ENCODE peak calls at places on chromosomes 1 and 21, in ten cellular contexts. One of them, this sample, is unnamed.

GRCh38 chr1:65734976-65735375 is 57.7 kb upstream of the PDE4B start:
- DNase-seq in GM23338: no peak
- DNase-seq in RWPE2: no peak
- DNase-seq in adrenal gland: no peak
- DNase-seq in psoas muscle: no peak
- DNase-seq in uterus: no peak
- DNase-seq in fibroblast of lung: no peak
- DNase-seq in Panc1: no peak
- DNase-seq in sigmoid colon: no peak
- DNase-seq in hepatocyte: no peak
- DNase-seq in this sample: no peak

GRCh38 chr1:16115468-16116363 is 40.2 kb downstream of the EPHA2 start:
- DNase-seq in Panc1: no peak
- DNase-seq in GM23338: peak; percentile 84
- DNase-seq in adrenal gland: peak; percentile 35
- DNase-seq in uterus: no peak
- DNase-seq in RWPE2: peak; percentile 46
- DNase-seq in sigmoid colon: no peak
- DNase-seq in hepatocyte: no peak
- DNase-seq in fibroblast of lung: no peak
- DNase-seq in psoas muscle: no peak
- DNase-seq in this sample: no peak

GRCh38 chr1:157739229-157739901 is 37.6 kb downstream of the FCRL2 start:
- DNase-seq in RWPE2: no peak
- DNase-seq in psoas muscle: no peak
- DNase-seq in sigmoid colon: no peak
- DNase-seq in GM23338: peak; percentile 21
- DNase-seq in fibroblast of lung: no peak
- DNase-seq in adrenal gland: no peak
- DNase-seq in uterus: no peak
- DNase-seq in hepatocyte: no peak
- DNase-seq in Panc1: no peak
- DNase-seq in this sample: no peak

GRCh38 chr21:41045534-41046268 is 122.3 kb upstream of the BACE2 start:
- DNase-seq in psoas muscle: no peak
- DNase-seq in Panc1: no peak
- DNase-seq in RWPE2: no peak
- DNase-seq in fibroblast of lung: no peak
- DNase-seq in adrenal gland: no peak
- DNase-seq in GM23338: peak; percentile 50
- DNase-seq in sigmoid colon: no peak
- DNase-seq in uterus: no peak
- DNase-seq in hepatocyte: peak; percentile 62
- DNase-seq in this sample: peak; percentile 54

GRCh38 chr21:29196021-29196663 is 65.7 kb downstream of the MAP3K7CL start:
- DNase-seq in psoas muscle: no peak
- DNase-seq in uterus: peak; percentile 46
- DNase-seq in adrenal gland: peak; percentile 81
- DNase-seq in sigmoid colon: peak; percentile 66
- DNase-seq in hepatocyte: peak; percentile 70
- DNase-seq in Panc1: peak; percentile 87
- DNase-seq in fibroblast of lung: peak; percentile 95
- DNase-seq in GM23338: peak; percentile 33
- DNase-seq in RWPE2: peak; percentile 69
- DNase-seq in this sample: peak; percentile 94

GRCh38 chr1:89525169-89525855 is 683 bp downstream of the LRRC8B start:
- DNase-seq in sigmoid colon: peak; percentile 69
- DNase-seq in uterus: peak; percentile 20
- DNase-seq in Panc1: no peak
- DNase-seq in psoas muscle: no peak
- DNase-seq in fibroblast of lung: peak; percentile 25
- DNase-seq in RWPE2: peak; percentile 62
- DNase-seq in hepatocyte: peak; percentile 58
- DNase-seq in GM23338: peak; percentile 73
- DNase-seq in adrenal gland: peak; percentile 32
- DNase-seq in this sample: peak; percentile 23

GRCh38 chr1:241553886-241554592 is 21.9 kb downstream of the KMO start:
- DNase-seq in fibroblast of lung: no peak
- DNase-seq in hepatocyte: no peak
- DNase-seq in adrenal gland: no peak
- DNase-seq in sigmoid colon: no peak
- DNase-seq in uterus: no peak
- DNase-seq in GM23338: no peak
- DNase-seq in RWPE2: no peak
- DNase-seq in psoas muscle: no peak
- DNase-seq in Panc1: no peak
- DNase-seq in this sample: no peak

GRCh38 chr1:109559995-109560394 is 11.6 kb downstream of the GNAI3 start:
- DNase-seq in hepatocyte: no peak
- DNase-seq in psoas muscle: no peak
- DNase-seq in fibroblast of lung: no peak
- DNase-seq in adrenal gland: no peak
- DNase-seq in Panc1: no peak
- DNase-seq in RWPE2: no peak
- DNase-seq in GM23338: no peak
- DNase-seq in uterus: no peak
- DNase-seq in sigmoid colon: no peak
- DNase-seq in this sample: no peak

DNA sequence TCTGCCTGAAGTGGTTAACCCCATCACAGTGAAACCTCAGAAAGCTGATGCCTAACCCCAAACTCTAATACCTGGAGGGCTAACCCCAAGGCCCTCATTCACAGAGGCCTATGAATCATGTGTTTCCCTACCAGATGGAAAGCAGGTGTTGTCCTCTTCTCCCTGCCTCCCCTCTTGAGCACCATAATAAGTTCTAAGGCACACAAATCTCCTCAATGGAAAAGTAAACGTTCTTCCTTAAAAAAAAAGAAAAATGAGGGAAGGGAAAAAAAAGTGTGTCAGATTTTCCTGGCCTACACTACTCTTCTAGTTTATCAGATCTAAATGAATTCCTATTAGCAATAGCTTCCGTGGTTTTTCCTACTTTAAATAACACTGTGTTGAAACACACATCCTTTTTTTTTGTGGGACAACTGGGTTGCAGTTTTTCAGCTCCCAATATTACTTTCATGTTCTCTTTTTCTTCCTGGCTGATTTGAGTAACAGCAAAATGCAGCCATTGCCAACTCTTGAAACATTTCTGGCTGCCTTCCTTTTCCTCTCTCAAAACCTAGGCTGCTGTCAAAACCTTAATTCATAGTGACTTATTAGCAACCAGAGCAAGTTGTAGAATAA is 43.2 kb downstream of the SLC44A3 start:
- DNase-seq in fibroblast of lung: peak; percentile 82
- DNase-seq in uterus: peak; percentile 68
- DNase-seq in RWPE2: no peak
- DNase-seq in adrenal gland: peak; percentile 63
- DNase-seq in psoas muscle: no peak
- DNase-seq in sigmoid colon: no peak
- DNase-seq in Panc1: no peak
- DNase-seq in GM23338: no peak
- DNase-seq in hepatocyte: peak; percentile 48
- DNase-seq in this sample: no peak
- H3K4me1 ChIP-seq in fibroblast of lung: peaks cover 32% of the 10 kb centered on the region
- H3K4me1 ChIP-seq in uterus: peaks cover 13% of the 10 kb centered on the region
- H3K4me1 ChIP-seq in RWPE2: peaks cover 37% of the 10 kb centered on the region
- H3K4me1 ChIP-seq in adrenal gland: peaks cover 46% of the 10 kb centered on the region
- H3K4me1 ChIP-seq in psoas muscle: peaks cover 19% of the 10 kb centered on the region
- H3K4me1 ChIP-seq in sigmoid colon: peaks cover 67% of the 10 kb centered on the region
- H3K4me1 ChIP-seq in Panc1: peaks cover 14% of the 10 kb centered on the region
- H3K4me1 ChIP-seq in GM23338: peaks cover 41% of the 10 kb centered on the region
- H3K4me1 ChIP-seq in hepatocyte: peaks cover 51% of the 10 kb centered on the region
- H3K4me1 ChIP-seq in this sample: peaks cover 43% of the 10 kb centered on the region

GRCh38 chr1:205047764-205048231 is 4.8 kb downstream of the CNTN2 start:
- DNase-seq in GM23338: no peak
- DNase-seq in RWPE2: no peak
- DNase-seq in uterus: no peak
- DNase-seq in hepatocyte: no peak
- DNase-seq in Panc1: no peak
- DNase-seq in psoas muscle: no peak
- DNase-seq in adrenal gland: no peak
- DNase-seq in fibroblast of lung: no peak
- DNase-seq in sigmoid colon: no peak
- DNase-seq in this sample: peak; percentile 30

GRCh38 chr1:205052689-205053088 is 9.7 kb downstream of the CNTN2 start:
- DNase-seq in psoas muscle: no peak
- DNase-seq in hepatocyte: no peak
- DNase-seq in GM23338: no peak
- DNase-seq in sigmoid colon: no peak
- DNase-seq in fibroblast of lung: no peak
- DNase-seq in adrenal gland: no peak
- DNase-seq in Panc1: no peak
- DNase-seq in RWPE2: no peak
- DNase-seq in uterus: no peak
- DNase-seq in this sample: no peak

GRCh38 chr1:205046870-205047269 is 3.9 kb downstream of the CNTN2 start:
- DNase-seq in adrenal gland: no peak
- DNase-seq in GM23338: no peak
- DNase-seq in fibroblast of lung: no peak
- DNase-seq in psoas muscle: no peak
- DNase-seq in Panc1: no peak
- DNase-seq in RWPE2: no peak
- DNase-seq in uterus: no peak
- DNase-seq in hepatocyte: no peak
- DNase-seq in sigmoid colon: no peak
- DNase-seq in this sample: no peak

GRCh38 chr1:205048382-205048781 is 5.4 kb downstream of the CNTN2 start:
- DNase-seq in sigmoid colon: no peak
- DNase-seq in GM23338: no peak
- DNase-seq in uterus: no peak
- DNase-seq in RWPE2: no peak
- DNase-seq in fibroblast of lung: no peak
- DNase-seq in hepatocyte: no peak
- DNase-seq in adrenal gland: no peak
- DNase-seq in psoas muscle: no peak
- DNase-seq in Panc1: no peak
- DNase-seq in this sample: no peak

DNA sequence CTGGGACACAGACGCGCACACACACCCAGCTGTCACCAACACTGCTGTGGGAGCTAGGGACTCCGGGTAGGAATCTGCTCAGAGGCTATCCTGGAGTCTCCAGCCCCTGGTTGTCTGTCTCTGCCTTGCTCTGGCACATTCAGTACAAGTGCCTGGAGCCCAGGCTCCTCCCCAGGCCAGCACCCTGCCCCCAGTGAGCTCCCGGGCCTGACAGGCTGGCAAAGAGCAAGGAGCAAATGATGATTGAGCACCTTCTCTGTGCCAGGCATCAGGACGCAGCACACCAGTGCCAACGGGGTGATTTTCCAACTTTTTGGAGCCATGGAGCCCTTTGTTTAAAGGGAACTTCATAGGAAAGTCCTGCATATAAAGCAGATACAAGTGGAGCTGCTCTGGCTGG is 6.5 kb downstream of the CNTN2 start:
- DNase-seq in adrenal gland: peak; percentile 58
- DNase-seq in psoas muscle: no peak
- DNase-seq in GM23338: no peak
- DNase-seq in RWPE2: no peak
- DNase-seq in sigmoid colon: no peak
- DNase-seq in Panc1: no peak
- DNase-seq in fibroblast of lung: no peak
- DNase-seq in uterus: no peak
- DNase-seq in hepatocyte: no peak
- DNase-seq in this sample: no peak
- H3K27ac ChIP-seq in adrenal gland: no peak overlapping the region
- H3K27ac ChIP-seq in psoas muscle: no peak overlapping the region
- H3K27ac ChIP-seq in GM23338: no peak overlapping the region
- H3K27ac ChIP-seq in RWPE2: no peak overlapping the region
- H3K27ac ChIP-seq in sigmoid colon: no peak overlapping the region
- H3K27ac ChIP-seq in Panc1: no peak overlapping the region
- H3K27ac ChIP-seq in fibroblast of lung: no peak overlapping the region
- H3K27ac ChIP-seq in uterus: no peak overlapping the region
- H3K27ac ChIP-seq in hepatocyte: no peak overlapping the region
- H3K27ac ChIP-seq in this sample: no peak overlapping the region

GRCh38 chr1:42163114-42163513 is 1.4 kb downstream of the GUCA2A start:
- DNase-seq in uterus: no peak
- DNase-seq in hepatocyte: no peak
- DNase-seq in fibroblast of lung: no peak
- DNase-seq in adrenal gland: no peak
- DNase-seq in psoas muscle: no peak
- DNase-seq in Panc1: no peak
- DNase-seq in sigmoid colon: peak; percentile 10
- DNase-seq in RWPE2: no peak
- DNase-seq in GM23338: no peak
- DNase-seq in this sample: no peak

GRCh38 chr1:42164551-42165420 is at the start of gene GUCA2A:
- DNase-seq in Panc1: no peak
- DNase-seq in psoas muscle: no peak
- DNase-seq in RWPE2: no peak
- DNase-seq in adrenal gland: no peak
- DNase-seq in fibroblast of lung: no peak
- DNase-seq in hepatocyte: peak; percentile 40
- DNase-seq in uterus: no peak
- DNase-seq in GM23338: no peak
- DNase-seq in sigmoid colon: peak; percentile 48
- DNase-seq in this sample: no peak

GRCh38 chr1:42165511-42166210 is 1.1 kb upstream of the GUCA2A start:
- DNase-seq in psoas muscle: no peak
- DNase-seq in GM23338: peak; percentile 35
- DNase-seq in uterus: no peak
- DNase-seq in sigmoid colon: peak; percentile 50
- DNase-seq in hepatocyte: peak; percentile 93
- DNase-seq in fibroblast of lung: peak; percentile 30
- DNase-seq in adrenal gland: peak; percentile 59
- DNase-seq in Panc1: no peak
- DNase-seq in RWPE2: peak; percentile 96
- DNase-seq in this sample: peak; percentile 38

GRCh38 chr1:42162181-42162580 is 2.4 kb downstream of the GUCA2A start:
- DNase-seq in Panc1: no peak
- DNase-seq in hepatocyte: no peak
- DNase-seq in fibroblast of lung: no peak
- DNase-seq in RWPE2: no peak
- DNase-seq in psoas muscle: no peak
- DNase-seq in adrenal gland: no peak
- DNase-seq in uterus: no peak
- DNase-seq in sigmoid colon: peak; percentile 38
- DNase-seq in GM23338: no peak
- DNase-seq in this sample: no peak

DNA sequence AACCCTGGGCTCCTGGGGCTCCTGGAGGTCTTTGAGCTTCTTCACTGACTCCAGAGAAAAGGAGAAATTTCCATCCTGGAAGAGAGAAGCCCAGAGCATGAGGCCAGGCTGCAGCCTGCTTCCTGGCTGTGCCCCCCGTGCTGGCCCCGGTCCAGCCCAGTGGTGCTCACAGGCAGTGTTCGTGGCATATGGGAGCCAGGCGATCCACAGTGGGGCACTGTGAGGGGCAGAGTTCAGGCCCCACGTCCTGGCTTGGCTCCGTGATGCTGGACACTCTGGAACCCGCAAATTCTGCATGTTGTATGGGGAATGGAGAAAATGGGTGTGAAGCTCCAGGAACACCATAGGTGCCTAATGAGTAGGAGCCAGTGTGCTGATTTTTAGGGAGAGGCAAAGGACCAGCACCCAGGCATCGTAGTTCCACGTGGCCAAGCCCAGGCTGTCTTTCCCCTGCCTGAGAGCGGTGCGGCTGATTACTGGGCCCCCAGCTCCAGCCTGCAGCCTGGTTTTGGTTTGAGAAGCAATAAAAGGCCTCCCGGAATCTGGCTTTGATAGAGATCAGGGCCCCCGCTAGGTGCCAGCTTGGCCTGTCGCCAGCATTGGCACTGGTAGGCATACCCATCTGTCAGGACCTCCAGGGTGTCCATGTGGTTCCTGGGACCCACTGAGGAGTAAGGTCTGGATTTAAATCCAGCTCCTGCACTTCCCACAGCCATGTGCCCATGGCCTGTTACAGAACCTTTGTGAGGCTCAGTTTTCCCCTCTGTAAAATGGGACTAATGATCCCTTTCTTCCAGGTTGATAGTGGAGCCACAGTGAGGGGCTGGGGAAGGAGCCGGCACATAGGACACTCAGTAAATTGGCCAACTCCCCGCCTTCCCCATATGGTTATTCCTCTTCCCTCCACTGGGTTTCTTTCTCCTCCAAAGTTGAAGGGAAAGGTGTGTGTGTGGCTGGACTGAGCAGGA is 725 bp downstream of the GUCA2A start:
- DNase-seq in RWPE2: no peak
- DNase-seq in Panc1: no peak
- DNase-seq in uterus: no peak
- DNase-seq in psoas muscle: no peak
- DNase-seq in adrenal gland: no peak
- DNase-seq in sigmoid colon: peak; percentile 56
- DNase-seq in fibroblast of lung: no peak
- DNase-seq in hepatocyte: no peak
- DNase-seq in GM23338: no peak
- DNase-seq in this sample: no peak
- TF ChIP-seq CTCF in RWPE2: no peak
- TF ChIP-seq CTCF in Panc1: no peak
- TF ChIP-seq CTCF in uterus: no peak
- TF ChIP-seq CTCF in psoas muscle: no peak
- TF ChIP-seq CTCF in adrenal gland: no peak
- TF ChIP-seq CTCF in sigmoid colon: no peak
- TF ChIP-seq CTCF in fibroblast of lung: no peak
- TF ChIP-seq CTCF in hepatocyte: no peak
- TF ChIP-seq CTCF in GM23338: no peak
- TF ChIP-seq CTCF in this sample: no peak

GRCh38 chr1:94209982-94210381 is 27.4 kb downstream of the ARHGAP29 start:
- DNase-seq in fibroblast of lung: no peak
- DNase-seq in psoas muscle: no peak
- DNase-seq in GM23338: no peak
- DNase-seq in RWPE2: no peak
- DNase-seq in uterus: no peak
- DNase-seq in sigmoid colon: no peak
- DNase-seq in adrenal gland: no peak
- DNase-seq in hepatocyte: no peak
- DNase-seq in Panc1: no peak
- DNase-seq in this sample: no peak

GRCh38 chr1:94218332-94218731 is 19.1 kb downstream of the ARHGAP29 start:
- DNase-seq in uterus: no peak
- DNase-seq in sigmoid colon: no peak
- DNase-seq in fibroblast of lung: no peak
- DNase-seq in Panc1: no peak
- DNase-seq in hepatocyte: no peak
- DNase-seq in GM23338: no peak
- DNase-seq in adrenal gland: no peak
- DNase-seq in RWPE2: no peak
- DNase-seq in psoas muscle: no peak
- DNase-seq in this sample: no peak

DNA sequence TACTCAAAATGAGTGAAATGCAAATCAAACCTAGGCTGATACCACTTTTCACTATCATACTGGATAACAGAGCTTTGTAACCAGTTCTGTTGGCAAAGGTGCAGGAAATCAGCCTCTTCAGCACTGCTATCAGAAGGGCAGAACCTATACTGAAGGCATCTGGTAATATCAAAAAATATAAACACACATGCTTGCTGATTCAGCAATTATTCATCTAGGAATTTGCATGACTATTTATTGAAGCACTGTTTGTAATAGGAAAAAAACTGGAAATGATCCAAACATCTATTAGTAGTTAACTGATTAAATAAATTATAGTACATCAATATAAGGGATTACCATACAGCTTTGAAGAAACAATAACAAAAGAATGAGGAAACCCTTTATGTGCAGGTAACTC is 21.4 kb downstream of the ARHGAP29 start:
- DNase-seq in Panc1: no peak
- DNase-seq in RWPE2: no peak
- DNase-seq in hepatocyte: no peak
- DNase-seq in GM23338: no peak
- DNase-seq in fibroblast of lung: peak; percentile 17
- DNase-seq in sigmoid colon: no peak
- DNase-seq in uterus: no peak
- DNase-seq in adrenal gland: no peak
- DNase-seq in psoas muscle: no peak
- DNase-seq in this sample: no peak
- H3K4me1 ChIP-seq in Panc1: peaks cover 79% of the 10 kb centered on the region
- H3K4me1 ChIP-seq in RWPE2: peaks cover 24% of the 10 kb centered on the region
- H3K4me1 ChIP-seq in hepatocyte: no peaks in the 10 kb centered on the region
- H3K4me1 ChIP-seq in GM23338: peaks cover 10% of the 10 kb centered on the region
- H3K4me1 ChIP-seq in fibroblast of lung: no peaks in the 10 kb centered on the region
- H3K4me1 ChIP-seq in sigmoid colon: peaks cover 5% of the 10 kb centered on the region
- H3K4me1 ChIP-seq in uterus: no peaks in the 10 kb centered on the region
- H3K4me1 ChIP-seq in adrenal gland: no peaks in the 10 kb centered on the region
- H3K4me1 ChIP-seq in psoas muscle: peaks cover 18% of the 10 kb centered on the region
- H3K4me1 ChIP-seq in this sample: no peaks in the 10 kb centered on the region